ENCODE peak calls at places on chromosomes 11 and 22, in six cellular contexts. L is A549, W is right atrium auricular region, K is GM04504, G is H9, S is posterior vena cava. R is an unnamed sample.

GRCh38 chr11:60130496-60130895 is 42.0 kb downstream of the MS4A2 start:
- DNase-seq in L (peak; percentile 24), W (no peak), K (no peak), G (peak; percentile 43), S (no peak), R (no peak)

GRCh38 chr11:117524784-117525183 is 197.1 kb downstream of the CEP164 start:
- DNase-seq in L (no peak), W (no peak), K (no peak), G (no peak), S (no peak), R (no peak)

GRCh38 chr11:10506013-10506370 is 35.0 kb downstream of the RNF141 start:
- DNase-seq in L (no peak), W (no peak), K (no peak), G (no peak), S (no peak), R (no peak)

GRCh38 chr22:37290737-37291136 is 8.4 kb downstream of the CYTH4 start:
- DNase-seq in L (no peak), W (no peak), K (peak; percentile 49), G (no peak), S (no peak), R (no peak)

GRCh38 chr11:126348806-126349582 is 6.5 kb upstream of the ST3GAL4 start:
- DNase-seq in L (no peak), W (no peak), K (no peak), G (no peak), S (no peak), R (no peak)

GRCh38 chr22:46763051-46763705 is 728 bp downstream of the TBC1D22A start:
- DNase-seq in L (no peak), W (peak; percentile 90), K (no peak), G (no peak), S (no peak), R (peak; percentile 27)

GRCh38 chr11:21205205-21205604 is 535.8 kb downstream of the NELL1 start:
- DNase-seq in L (no peak), W (no peak), K (no peak), G (peak; percentile 30), S (no peak), R (no peak)

GRCh38 chr11:134625151-134625550 is 213.1 kb upstream of the B3GAT1 start:
- DNase-seq in L (no peak), W (no peak), K (no peak), G (no peak), S (no peak), R (no peak)

GRCh38 chr22:31692186-31692886 is 30.3 kb upstream of the PISD start:
- DNase-seq in L (no peak), W (no peak), K (no peak), G (no peak), S (peak; percentile 15), R (peak; percentile 12)

GRCh38 chr22:20530368-20531153 is 23.2 kb downstream of the MED15 start:
- DNase-seq in L (peak; percentile 64), W (no peak), K (peak; percentile 69), G (no peak), S (no peak), R (no peak)

GRCh38 chr11:17753153-17753552 is 18.6 kb downstream of the KCNC1 start:
- DNase-seq in L (no peak), W (no peak), K (no peak), G (no peak), S (no peak), R (no peak)

GRCh38 chr22:32971252-32971651 is 86.9 kb downstream of the SYN3 start:
- DNase-seq in L (no peak), W (no peak), K (no peak), G (no peak), S (no peak), R (no peak)

GRCh38 chr22:45055936-45056335 is 46.1 kb upstream of the PHF21B start:
- DNase-seq in L (no peak), W (no peak), K (no peak), G (no peak), S (peak; percentile 58), R (no peak)

GRCh38 chr11:98565311-98565710 is 455.4 kb upstream of the CNTN5 start:
- DNase-seq in L (no peak), W (no peak), K (no peak), G (no peak), S (no peak), R (no peak)

GRCh38 chr11:10654211-10655150 is 39.1 kb downstream of the IRAG1 start:
- DNase-seq in L (peak; percentile 35), W (no peak), K (no peak), G (no peak), S (no peak), R (peak; percentile 14)

GRCh38 chr11:69657911-69658605 is 17.1 kb downstream of the LTO1 start:
- DNase-seq in L (no peak), W (no peak), K (no peak), G (peak; percentile 88), S (peak; percentile 66), R (no peak)

GRCh38 chr11:91947215-91947614 is 277.4 kb upstream of the FAT3 start:
- DNase-seq in L (no peak), W (no peak), K (peak; percentile 84), G (no peak), S (no peak), R (no peak)

GRCh38 chr22:24827305-24827704 is 21.3 kb downstream of the SGSM1 start:
- DNase-seq in L (no peak), W (no peak), K (no peak), G (no peak), S (peak; percentile 66), R (no peak)

GRCh38 chr11:124415356-124415923 is 9.2 kb downstream of the OR8B4 start:
- DNase-seq in L (peak; percentile 10), W (no peak), K (no peak), G (no peak), S (no peak), R (no peak)

GRCh38 chr11:63738720-63739360 is 29.7 kb downstream of the ZFTA start:
- DNase-seq in L (peak; percentile 35), W (peak; percentile 93), K (peak; percentile 49), G (peak; percentile 63), S (peak; percentile 86), R (peak; percentile 38)

GRCh38 chr11:68536706-68537105 is 76.2 kb downstream of the PPP6R3 start:
- DNase-seq in L (no peak), W (no peak), K (no peak), G (no peak), S (no peak), R (no peak)

GRCh38 chr22:20089977-20090729 is 10.1 kb downstream of the DGCR8 start:
- DNase-seq in L (no peak), W (no peak), K (peak; percentile 22), G (no peak), S (no peak), R (no peak)

GRCh38 chr22:17811119-17811518 is 36.9 kb upstream of the BID start:
- DNase-seq in L (no peak), W (no peak), K (no peak), G (no peak), S (no peak), R (no peak)

R was measured in activated T-helper 2 cell treated with anti-CD3 and anti-CD28 coated beads, Interferon-gamma antibody, Interleukin-2, Interleukin-4, amounts not matched to agents 10 μg/mL and 5 μg/mL and 100 μg/mL, durations not matched to agents 14 hours and 24 hours and 36 hours.